ENCODE peak calls at places on chromosomes 4 and X, in ten cellular contexts. O is foreskin fibroblast, P is BJ, H is IMR-90, Z is AG10803, W is fibroblast of lung, R is sigmoid colon, V is neural crest cell, L is GM13976, S is suprapubic skin. J is an unnamed sample.

GRCh38 chr4:94014484-94015136 is 186.1 kb downstream of the ATOH1 start:
- DNase-seq in O (no peak), P (no peak), H (no peak), Z (no peak), W (no peak), R (no peak), V (no peak), L (no peak), S (no peak), J (no peak)

GRCh38 chr4:53994382-53994781 is 70.0 kb downstream of the CHIC2 start:
- DNase-seq in O (no peak), P (no peak), H (no peak), Z (no peak), W (no peak), R (no peak), V (no peak), L (no peak), S (no peak), J (no peak)

GRCh38 chr4:144591401-144591800 is 54.6 kb upstream of the HHIP start:
- DNase-seq in O (peak; percentile 95), P (no peak), H (peak; percentile 89), Z (peak; percentile 73), W (peak; percentile 83), R (no peak), V (no peak), L (no peak), S (no peak), J (no peak)

GRCh38 chr4:105417624-105418023 is 56.2 kb downstream of the PPA2 start:
- DNase-seq in O (peak; percentile 8), P (no peak), H (peak; percentile 10), Z (no peak), W (no peak), R (no peak), V (no peak), L (no peak), S (no peak), J (no peak)

GRCh38 chr4:52643846-52644245 is 15.3 kb downstream of the USP46 start:
- DNase-seq in O (peak; percentile 74), P (no peak), H (peak; percentile 78), Z (peak; percentile 74), W (peak; percentile 78), R (peak; percentile 81), V (no peak), L (no peak), S (no peak), J (no peak)

GRCh38 chrX:110755061-110755460 is 40.6 kb downstream of the CHRDL1 start:
- DNase-seq in O (peak; percentile 63), P (no peak), H (peak; percentile 40), Z (peak; percentile 47), W (peak; percentile 90), R (no peak), V (no peak), L (no peak), S (no peak), J (no peak)

GRCh38 chr4:124806403-124806802 is 93.9 kb upstream of the ANKRD50 start:
- DNase-seq in O (peak; percentile 75), P (no peak), H (peak; percentile 63), Z (no peak), W (peak; percentile 83), R (no peak), V (no peak), L (no peak), S (no peak), J (no peak)

GRCh38 chr4:138398297-138398696 is 156.1 kb upstream of the SLC7A11 start:
- DNase-seq in O (no peak), P (no peak), H (no peak), Z (no peak), W (no peak), R (no peak), V (no peak), L (no peak), S (no peak), J (no peak)

GRCh38 chr4:123443401-123444297 is 47.1 kb downstream of the SPRY1 start:
- DNase-seq in O (peak; percentile 61), P (no peak), H (peak; percentile 21), Z (no peak), W (peak; percentile 13), R (no peak), V (peak; percentile 12), L (peak; percentile 34), S (no peak), J (no peak)

GRCh38 chr4:123785515-123785914 is 388.9 kb downstream of the SPRY1 start:
- DNase-seq in O (peak; percentile 95), P (peak; percentile 86), H (peak; percentile 96), Z (peak; percentile 99), W (peak; percentile 99), R (peak; percentile 89), V (no peak), L (no peak), S (peak; percentile 84), J (no peak)

GRCh38 chrX:6729581-6729980 is 194.7 kb upstream of the VCX3A start:
- DNase-seq in O (no peak), P (no peak), H (no peak), Z (no peak), W (no peak), R (no peak), V (no peak), L (no peak), S (no peak), J (no peak)

GRCh38 chr4:14269824-14270223 is 642.3 kb upstream of the BOD1L1 start:
- DNase-seq in O (no peak), P (no peak), H (no peak), Z (no peak), W (no peak), R (no peak), V (no peak), L (no peak), S (no peak), J (no peak)

GRCh38 chr4:22493523-22493922 is 22.3 kb downstream of the ADGRA3 start:
- DNase-seq in O (no peak), P (no peak), H (no peak), Z (no peak), W (no peak), R (no peak), V (no peak), L (no peak), S (no peak), J (no peak)

GRCh38 chrX:23822397-23822796 is 39.4 kb downstream of the SAT1 start:
- DNase-seq in O (peak; percentile 48), P (peak; percentile 24), H (peak; percentile 57), Z (peak; percentile 34), W (peak; percentile 45), R (no peak), V (no peak), L (no peak), S (no peak), J (no peak)

GRCh38 chr4:184471872-184472539 is 2.3 kb downstream of the IRF2 start:
- DNase-seq in O (peak; percentile 60), P (no peak), H (peak; percentile 30), Z (peak; percentile 24), W (no peak), R (no peak), V (no peak), L (peak; percentile 42), S (no peak), J (no peak)

GRCh38 chr4:104064650-104065577 is 345.1 kb upstream of the TACR3 start:
- DNase-seq in O (no peak), P (no peak), H (no peak), Z (no peak), W (peak; percentile 39), R (no peak), V (peak; percentile 55), L (peak; percentile 4), S (no peak), J (peak; percentile 64)

GRCh38 chr4:123415977-123416376 is 19.4 kb downstream of the SPRY1 start:
- DNase-seq in O (peak; percentile 36), P (no peak), H (peak; percentile 45), Z (peak; percentile 83), W (peak; percentile 78), R (no peak), V (no peak), L (no peak), S (no peak), J (no peak)

DNA sequence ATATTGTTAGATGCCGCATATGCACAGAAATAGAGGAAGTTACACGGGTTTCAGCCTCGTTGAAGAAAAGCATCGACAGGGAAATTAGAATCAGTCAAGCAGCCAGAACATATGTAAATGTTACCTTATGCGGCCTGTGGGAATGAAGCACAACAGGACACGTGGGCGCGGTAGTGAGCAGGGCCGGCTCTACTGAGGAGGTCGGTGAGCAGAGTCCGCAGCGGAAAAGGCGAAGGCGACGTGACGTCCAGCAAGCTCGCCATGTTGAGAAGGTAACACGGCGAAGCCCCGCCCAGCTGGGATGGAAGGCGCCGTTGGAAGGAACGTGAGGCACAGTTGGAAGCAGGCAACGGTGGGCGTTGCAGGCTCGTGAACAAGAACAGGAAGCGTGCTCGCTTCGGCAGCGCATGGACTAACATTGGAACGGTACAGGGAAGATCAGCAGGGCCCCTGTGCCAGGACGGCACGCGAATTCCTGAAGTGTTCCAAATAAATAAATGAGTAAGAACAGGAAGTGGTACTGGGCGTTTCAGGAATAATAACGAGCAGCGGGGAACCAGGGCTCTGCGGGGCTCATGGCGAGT is 54.6 kb downstream of the MTNR1A start:
- DNase-seq in O (no peak), P (no peak), H (peak; percentile 1), Z (no peak), W (no peak), R (no peak), V (no peak), L (no peak), S (no peak), J (no peak)
- TF ChIP-seq CTCF in O (no peak), P (no peak), H (no peak), Z (no peak), W (no peak), R (no peak), V (no peak), L (no peak), S (no peak), J (no peak)

GRCh38 chr4:8594097-8595038 is 1.8 kb downstream of the CPZ start:
- DNase-seq in O (peak; percentile 84), P (peak; percentile 17), H (peak; percentile 72), Z (peak; percentile 72), W (peak; percentile 54), R (no peak), V (peak; percentile 65), L (peak; percentile 87), S (no peak), J (peak; percentile 70)
- TF ChIP-seq CTCF in O (peak; percentile 69), P (peak; percentile 75), H (peak; percentile 84), Z (peak; percentile 85), W (peak; percentile 83), R (peak; percentile 56), V (peak; percentile 85), L (peak; percentile 39), S (no peak), J (peak; percentile 75)

DNA sequence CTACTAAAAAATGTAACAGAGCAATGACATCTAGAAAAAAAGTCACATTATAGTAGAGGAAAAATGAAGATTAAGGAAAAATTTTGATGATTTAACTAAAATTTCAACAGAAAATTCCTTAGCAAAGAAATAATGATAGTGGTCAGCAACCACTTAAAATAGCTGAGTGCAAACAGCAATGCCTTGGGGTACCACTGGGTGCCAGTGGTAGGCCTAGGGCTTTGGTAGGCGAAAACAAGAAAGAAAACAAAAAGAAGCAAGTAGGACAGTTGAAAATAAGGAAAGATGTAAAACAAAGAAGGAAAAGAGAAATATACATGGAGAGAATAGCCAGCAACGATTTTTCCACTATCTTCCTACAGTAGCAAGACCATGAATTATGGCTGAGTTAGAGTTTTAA is 313.5 kb upstream of the IRS4 start:
- DNase-seq in O (no peak), P (no peak), H (no peak), Z (no peak), W (no peak), R (no peak), V (no peak), L (no peak), S (no peak), J (no peak)
- TF ChIP-seq CTCF in O (no peak), P (no peak), H (no peak), Z (no peak), W (no peak), R (no peak), V (peak; percentile 45), L (no peak), S (no peak), J (peak; percentile 40)

GRCh38 chr4:168832746-168833575 is 177.1 kb downstream of the CBR4 start:
- DNase-seq in O (peak; percentile 57), P (no peak), H (no peak), Z (no peak), W (peak; percentile 46), R (peak; percentile 81), V (peak; percentile 46), L (peak; percentile 30), S (peak; percentile 83), J (peak; percentile 73)
- TF ChIP-seq CTCF in O (peak; percentile 30), P (peak; percentile 53), H (peak; percentile 32), Z (peak; percentile 32), W (no peak), R (no peak), V (peak; percentile 27), L (no peak), S (no peak), J (no peak)